ENCODE peak calls at places on chromosomes 3 and 15, in seven cellular contexts. F is C1 segment of cervical spinal cord; D is activated B cell treated with CpG ODN at 0.5 μM for 24 hours; Z is CD8-positive, alpha-beta memory T cell; G is nucleus accumbens; S is NCI-H1417; N is kidney tubule cell. X is an unnamed sample.

GRCh38 chr15:80242132-80242769 is 9.8 kb downstream of the CTXND1 start:
- DNase-seq in F (no peak), G (no peak), S (peak), Z (no peak), N (peak), D (no peak), X (peak)

GRCh38 chr15:101022306-101022705 is 103.1 kb downstream of the LRRK1 start:
- DNase-seq in Z (no peak), F (no peak), G (no peak), S (no peak), D (no peak), N (no peak), X (no peak)

GRCh38 chr15:32669870-32670623 is 28.5 kb downstream of the SCG5 start:
- DNase-seq in N (no peak), Z (no peak), S (peak), F (peak), G (peak), D (no peak), X (peak)

GRCh38 chr3:53974314-53974713 is 82.7 kb upstream of the SELENOK start:
- DNase-seq in G (no peak), N (peak), S (no peak), Z (no peak), F (no peak), D (no peak), X (no peak)

GRCh38 chr15:37253877-37254276 is 153.5 kb upstream of the MEIS2 start:
- DNase-seq in Z (no peak), D (no peak), N (no peak), S (no peak), G (no peak), F (no peak), X (peak)

GRCh38 chr3:96754128-96754527 is 60.3 kb upstream of the EPHA6 start:
- DNase-seq in G (no peak), S (no peak), D (no peak), F (no peak), N (no peak), Z (no peak), X (no peak)

GRCh38 chr3:99665017-99665416 is 26.6 kb downstream of the COL8A1 start:
- DNase-seq in S (no peak), F (no peak), D (no peak), N (no peak), Z (no peak), G (no peak), X (no peak)

GRCh38 chr3:128170866-128171516 is 17.7 kb downstream of the EEFSEC start:
- DNase-seq in G (peak), F (peak), N (peak), S (peak), D (no peak), Z (no peak), X (peak)

GRCh38 chr15:99635794-99636193 is 70.0 kb downstream of the MEF2A start:
- DNase-seq in N (no peak), D (no peak), F (no peak), S (no peak), Z (no peak), G (no peak), X (no peak)

GRCh38 chr15:29141908-29142747 is 127.5 kb downstream of the NSMCE3 start:
- DNase-seq in N (peak), Z (no peak), F (no peak), G (no peak), S (no peak), D (no peak), X (no peak)

GRCh38 chr15:39511915-39512260 is 69.0 kb upstream of the THBS1 start:
- DNase-seq in D (no peak), F (no peak), S (no peak), Z (no peak), N (peak), G (no peak), X (no peak)

GRCh38 chr3:195549931-195550519 is 6.9 kb upstream of the PPP1R2 start:
- DNase-seq in D (peak), Z (peak), G (no peak), S (no peak), F (no peak), N (no peak), X (no peak)

GRCh38 chr3:71201939-71202338 is 381.6 kb downstream of the FOXP1 start:
- DNase-seq in D (no peak), G (peak), N (no peak), S (peak), Z (no peak), F (peak), X (peak)

GRCh38 chr3:66744521-66744920 is 243.7 kb upstream of the LRIG1 start:
- DNase-seq in S (no peak), D (no peak), F (no peak), N (no peak), Z (no peak), G (no peak), X (no peak)

GRCh38 chr3:10516835-10517465 is 11.6 kb upstream of the ATP2B2 start:
- DNase-seq in Z (peak), G (no peak), N (no peak), S (no peak), D (peak), F (no peak), X (no peak)

GRCh38 chr15:73926191-73927002 is at the start of gene LOXL1:
- DNase-seq in N (peak), G (peak), Z (no peak), S (peak), F (no peak), D (no peak), X (peak)

GRCh38 chr3:58630081-58630709 is 36.4 kb downstream of the FAM3D start:
- DNase-seq in S (peak), N (peak), G (peak), D (peak), F (peak), Z (peak), X (peak)

GRCh38 chr3:184156522-184156955 is 1.4 kb downstream of the DVL3 start:
- DNase-seq in Z (no peak), F (peak), D (no peak), S (peak), N (peak), G (peak), X (peak)

GRCh38 chr15:95286911-95287769 is 1043.4 kb upstream of the NR2F2 start:
- DNase-seq in F (no peak), D (no peak), Z (no peak), G (no peak), N (no peak), S (no peak), X (peak)

GRCh38 chr3:146823622-146824021 is 218.5 kb upstream of the PLSCR5 start:
- DNase-seq in D (no peak), N (no peak), G (no peak), S (no peak), F (no peak), Z (no peak), X (no peak)

GRCh38 chr3:182738583-182739514 is 54.5 kb upstream of the ATP11B start:
- DNase-seq in Z (no peak), N (peak), F (no peak), S (peak), D (no peak), G (no peak), X (peak)

GRCh38 chr15:47650564-47650963 is 66.7 kb upstream of the SEMA6D start:
- DNase-seq in F (no peak), G (no peak), Z (no peak), N (no peak), D (no peak), S (no peak), X (no peak)

GRCh38 chr15:78696436-78696835 is 55.4 kb upstream of the CHRNB4 start:
- DNase-seq in N (no peak), S (no peak), D (no peak), Z (no peak), G (no peak), F (no peak), X (no peak)

GRCh38 chr3:194937751-194938358 is 252.2 kb downstream of the FAM43A start:
- DNase-seq in D (no peak), G (no peak), N (peak), F (no peak), S (no peak), Z (no peak), X (no peak)

GRCh38 chr3:79358327-79358726 is 409.5 kb downstream of the ROBO1 start:
- DNase-seq in D (no peak), F (no peak), Z (no peak), N (no peak), G (no peak), S (no peak), X (no peak)

GRCh38 chr3:179227349-179227748 is 23.6 kb downstream of the KCNMB3 start:
- DNase-seq in Z (no peak), F (no peak), D (no peak), S (no peak), G (no peak), N (peak), X (peak)

GRCh38 chr3:50352762-50353161 is 2.1 kb downstream of the CYB561D2 start:
- DNase-seq in F (no peak), Z (no peak), D (no peak), G (no peak), N (peak), S (peak), X (no peak)

GRCh38 chr15:80228959-80229610 is 22.9 kb downstream of the CTXND1 start:
- DNase-seq in F (no peak), S (no peak), G (no peak), D (no peak), Z (no peak), N (peak), X (no peak)

GRCh38 chr3:50147016-50147415 is 8.1 kb upstream of the SEMA3F start:
- DNase-seq in F (no peak), N (no peak), G (no peak), Z (no peak), S (no peak), D (no peak), X (no peak)

GRCh38 chr3:52820741-52821140 is 9.7 kb downstream of the ITIH4 start:
- DNase-seq in Z (no peak), D (no peak), G (no peak), S (no peak), N (peak), F (no peak), X (peak)

X was measured in mesendoderm.